ENCODE peak calls at places on chromosomes 3 and 15, in five cellular contexts. M is non-pigmented ciliary epithelial cell; J is EL; E is stimulated activated naive CD8-positive, alpha-beta T cell treated with anti-CD3 and anti-CD28 coated beads, Interleukin-15, Interleukin-2, amounts not matched to agents 100 U/mL and 50 U/mL, for 24 hours; G is C1 segment of cervical spinal cord. T is an unnamed sample.

GRCh38 chr3:126348308-126348920 is 8.8 kb downstream of the KLF15 start:
- DNase-seq in M (no peak), J (no peak), E (no peak), G (no peak), T (peak; percentile 45)

GRCh38 chr3:13194285-13195209 is 121.3 kb upstream of the IQSEC1 start:
- DNase-seq in M (no peak), J (peak; percentile 48), E (no peak), G (no peak), T (no peak)

GRCh38 chr3:48492461-48493202 is 11.3 kb downstream of the SHISA5 start:
- DNase-seq in M (no peak), J (no peak), E (no peak), G (no peak), T (peak; percentile 96)

GRCh38 chr3:39187372-39188155 is 4.8 kb downstream of the XIRP1 start:
- DNase-seq in M (no peak), J (no peak), E (no peak), G (no peak), T (no peak)

GRCh38 chr15:78093242-78094020 is 1.1 kb downstream of the SH2D7 start:
- DNase-seq in M (peak; percentile 81), J (peak; percentile 68), E (no peak), G (no peak), T (no peak)

GRCh38 chr3:34077796-34078195 is 279.4 kb downstream of the PDCD6IP start:
- DNase-seq in M (no peak), J (no peak), E (no peak), G (no peak), T (peak; percentile 68)

GRCh38 chr3:193837347-193837827 is 244.4 kb downstream of the OPA1 start:
- DNase-seq in M (no peak), J (no peak), E (no peak), G (no peak), T (no peak)

GRCh38 chr3:46368569-46368968 is 2.2 kb upstream of the CCR5 start:
- DNase-seq in M (no peak), J (peak; percentile 18), E (peak; percentile 46), G (no peak), T (peak; percentile 77)

GRCh38 chr3:127462111-127462655 is 128.3 kb downstream of the TPRA1 start:
- DNase-seq in M (no peak), J (no peak), E (no peak), G (no peak), T (no peak)

T was measured in Karpas-422.